ENCODE peak calls at places on chromosomes 12 and 14, in seven cellular contexts. W is fibroblast of lung; V is left ventricle myocardium inferior; T is pancreas; B is aorta; K is CD8-positive, alpha-beta memory T cell; O is mucosa of descending colon. S is an unnamed sample.

GRCh38 chr14:29039171-29039570 is 272.6 kb downstream of the FOXG1 start:
- DNase-seq in W (peak; percentile 34), V (no peak), T (no peak), B (no peak), K (no peak), O (no peak), S (no peak)

GRCh38 chr14:57987596-57988300 is 121.9 kb upstream of the SLC35F4 start:
- DNase-seq in W (peak; percentile 7), V (no peak), T (no peak), B (no peak), K (no peak), O (no peak), S (no peak)

GRCh38 chr14:65720171-65720570 is 307.6 kb downstream of the FUT8 start:
- DNase-seq in W (no peak), V (no peak), T (no peak), B (no peak), K (no peak), O (no peak), S (no peak)

GRCh38 chr14:81164167-81164774 is 56.5 kb downstream of the GTF2A1 start:
- DNase-seq in W (peak; percentile 75), V (no peak), T (peak; percentile 41), B (no peak), K (no peak), O (no peak), S (no peak)

GRCh38 chr14:70188292-70188607 is 501 bp downstream of the SLC8A3 start:
- DNase-seq in W (peak; percentile 9), V (no peak), T (no peak), B (no peak), K (no peak), O (no peak), S (no peak)

GRCh38 chr14:75705014-75705413 is 44.0 kb downstream of the TTLL5 start:
- DNase-seq in W (no peak), V (no peak), T (no peak), B (no peak), K (no peak), O (no peak), S (no peak)

GRCh38 chr12:5227722-5228274 is 184.1 kb downstream of the KCNA5 start:
- DNase-seq in W (no peak), V (peak; percentile 19), T (no peak), B (no peak), K (no peak), O (no peak), S (no peak)

GRCh38 chr12:101695698-101696097 is 1.7 kb upstream of the CHPT1 start:
- DNase-seq in W (peak; percentile 53), V (no peak), T (no peak), B (no peak), K (no peak), O (no peak), S (no peak)

GRCh38 chr14:102775855-102776760 is 1.1 kb upstream of the TRAF3 start:
- DNase-seq in W (peak; percentile 85), V (no peak), T (no peak), B (no peak), K (no peak), O (peak; percentile 69), S (no peak)

GRCh38 chr14:104394606-104394910 is 185.0 kb upstream of the C14orf180 start:
- DNase-seq in W (no peak), V (peak; percentile 10), T (no peak), B (no peak), K (no peak), O (peak; percentile 43), S (no peak)

GRCh38 chr14:104393199-104393897 is 186.2 kb upstream of the C14orf180 start:
- DNase-seq in W (no peak), V (peak; percentile 55), T (no peak), B (peak; percentile 70), K (no peak), O (peak; percentile 45), S (peak; percentile 71)

GRCh38 chr14:104392396-104393198 is 187.0 kb upstream of the C14orf180 start:
- DNase-seq in W (no peak), V (no peak), T (no peak), B (peak; percentile 61), K (no peak), O (no peak), S (peak; percentile 79)

GRCh38 chr14:104395276-104395675 is 184.3 kb upstream of the C14orf180 start:
- DNase-seq in W (no peak), V (no peak), T (no peak), B (no peak), K (no peak), O (no peak), S (no peak)

DNA sequence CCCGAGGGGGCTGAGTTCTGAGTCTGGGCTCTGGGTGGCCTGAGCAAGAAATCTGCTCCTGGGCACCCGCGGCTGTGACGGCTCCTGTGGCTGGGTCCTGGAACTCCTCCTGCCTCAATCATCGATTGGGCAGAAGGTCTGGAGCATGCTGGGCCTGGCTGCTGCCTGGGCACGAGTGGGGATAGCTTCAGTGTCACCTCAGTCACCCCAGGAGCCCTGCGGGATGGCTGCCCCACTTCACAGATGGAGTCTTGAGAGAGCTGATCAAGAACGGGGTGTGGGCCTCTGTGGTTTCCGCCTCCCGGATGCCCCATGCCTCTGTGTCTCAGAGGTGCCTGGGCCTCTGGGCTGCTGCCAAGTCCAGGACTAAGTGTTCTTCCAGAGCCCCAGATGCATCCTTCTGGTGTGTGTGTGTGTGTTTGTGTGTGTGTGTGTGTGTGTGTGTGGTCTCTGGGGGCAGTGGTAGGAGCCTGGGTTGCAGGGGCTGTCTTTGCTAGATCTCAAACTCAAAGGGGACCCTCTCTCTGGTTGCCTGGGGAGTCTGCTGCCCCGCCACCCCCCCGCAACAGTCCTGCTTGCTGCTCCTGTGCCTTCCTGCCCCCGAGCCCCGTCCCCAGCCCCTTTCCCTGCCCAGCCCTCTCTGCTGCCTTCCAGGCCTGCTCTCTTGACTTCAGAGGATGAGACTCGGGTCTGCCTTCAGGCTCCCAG is 185.5 kb upstream of the C14orf180 start:
- DNase-seq in W (no peak), V (peak; percentile 69), T (no peak), B (peak; percentile 66), K (peak; percentile 78), O (peak; percentile 84), S (peak; percentile 82)
- H3K9me3 ChIP-seq in W (no peaks in the 10 kb centered on the region), V (peaks cover 24% of the 10 kb centered on the region), T (no peaks in the 10 kb centered on the region), B (peaks cover 5% of the 10 kb centered on the region), K (peaks cover 6% of the 10 kb centered on the region), O (peaks cover 15% of the 10 kb centered on the region), S (peaks cover 3% of the 10 kb centered on the region)

DNA sequence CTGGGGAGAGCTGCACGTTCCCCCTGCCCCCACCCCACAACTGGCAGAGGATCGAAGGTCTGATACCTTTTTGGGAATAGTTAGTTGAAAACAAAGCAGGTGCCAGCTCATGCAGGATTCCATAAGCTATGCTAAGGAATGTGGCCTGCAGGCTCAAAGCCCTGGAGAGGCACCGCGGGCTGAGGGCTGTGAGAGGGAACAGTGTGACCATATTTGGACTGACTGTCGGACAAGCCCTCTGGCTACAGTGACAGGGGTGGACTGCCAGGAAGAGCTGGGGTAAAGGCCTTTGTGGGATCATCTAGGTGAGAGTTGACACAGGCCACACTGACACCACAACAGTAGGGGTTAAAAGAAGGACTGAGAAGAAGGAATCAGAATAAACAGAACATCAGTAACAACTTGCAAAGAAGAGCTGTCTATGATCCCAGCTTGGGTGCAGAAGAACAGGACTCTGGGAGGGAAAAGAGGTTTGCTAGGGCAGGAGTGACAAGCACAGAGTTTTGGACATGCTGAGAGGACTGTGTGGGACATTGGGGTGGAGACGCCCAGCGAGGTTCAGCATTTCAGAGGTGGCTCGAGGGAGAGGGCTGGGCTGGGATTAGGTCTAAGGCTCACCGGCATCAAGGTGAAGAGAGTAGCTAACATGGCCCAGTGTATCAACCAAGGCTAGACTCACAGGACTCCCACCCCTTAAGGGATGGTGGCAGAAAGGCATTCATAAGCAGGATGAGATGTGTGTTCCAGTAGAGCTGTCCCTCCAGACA is 54.5 kb downstream of the ACTN1 start:
- DNase-seq in W (peak; percentile 53), V (peak; percentile 46), T (no peak), B (peak; percentile 85), K (no peak), O (no peak), S (no peak)
- H3K4me1 ChIP-seq in W (peaks cover 19% of the 10 kb centered on the region), V (peaks cover 63% of the 10 kb centered on the region), T (peaks cover 44% of the 10 kb centered on the region), B (peaks cover 3% of the 10 kb centered on the region), K (peaks cover 41% of the 10 kb centered on the region), O (peaks cover 12% of the 10 kb centered on the region), S (peaks cover 33% of the 10 kb centered on the region)

DNA sequence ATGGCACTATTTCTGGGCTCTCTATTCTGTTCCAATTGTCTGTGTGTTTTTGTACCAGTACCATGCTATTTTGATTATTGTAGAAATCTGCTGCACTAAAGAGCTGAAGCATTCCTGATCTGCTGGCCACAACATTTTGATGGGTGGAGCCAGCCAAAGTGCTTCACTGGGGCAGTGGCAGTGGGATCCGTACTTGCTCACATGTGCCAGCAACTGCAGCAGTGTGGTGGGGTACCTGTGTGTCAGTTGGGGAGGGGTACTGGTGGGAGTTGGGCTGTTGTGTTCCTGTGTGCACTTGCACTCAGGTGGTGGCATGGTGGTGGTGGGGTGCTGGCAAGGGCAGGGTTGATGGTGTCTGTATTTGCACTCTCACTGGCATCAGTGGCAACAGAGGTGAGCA is 204.6 kb upstream of the ALG10 start:
- DNase-seq in W (no peak), V (no peak), T (no peak), B (peak; percentile 57), K (no peak), O (no peak), S (no peak)
- H3K9me3 ChIP-seq in W (no peaks in the 10 kb centered on the region), V (peaks cover 18% of the 10 kb centered on the region), T (no peaks in the 10 kb centered on the region), B (peaks cover 1% of the 10 kb centered on the region), K (no peaks in the 10 kb centered on the region), O (peaks cover 33% of the 10 kb centered on the region), S (no peaks in the 10 kb centered on the region)

GRCh38 chr12:132602578-132603239 is 7.7 kb downstream of the LRCOL1 start:
- DNase-seq in W (no peak), V (no peak), T (no peak), B (no peak), K (no peak), O (peak; percentile 76), S (no peak)

GRCh38 chr12:132605055-132605441 is 5.3 kb downstream of the LRCOL1 start:
- DNase-seq in W (no peak), V (no peak), T (no peak), B (no peak), K (no peak), O (peak; percentile 16), S (no peak)

GRCh38 chr12:132603240-132604107 is 6.9 kb downstream of the LRCOL1 start:
- DNase-seq in W (no peak), V (no peak), T (no peak), B (no peak), K (no peak), O (peak; percentile 39), S (no peak)

GRCh38 chr12:132605892-132606291 is 4.5 kb downstream of the LRCOL1 start:
- DNase-seq in W (no peak), V (no peak), T (no peak), B (peak; percentile 68), K (no peak), O (peak; percentile 40), S (no peak)

DNA sequence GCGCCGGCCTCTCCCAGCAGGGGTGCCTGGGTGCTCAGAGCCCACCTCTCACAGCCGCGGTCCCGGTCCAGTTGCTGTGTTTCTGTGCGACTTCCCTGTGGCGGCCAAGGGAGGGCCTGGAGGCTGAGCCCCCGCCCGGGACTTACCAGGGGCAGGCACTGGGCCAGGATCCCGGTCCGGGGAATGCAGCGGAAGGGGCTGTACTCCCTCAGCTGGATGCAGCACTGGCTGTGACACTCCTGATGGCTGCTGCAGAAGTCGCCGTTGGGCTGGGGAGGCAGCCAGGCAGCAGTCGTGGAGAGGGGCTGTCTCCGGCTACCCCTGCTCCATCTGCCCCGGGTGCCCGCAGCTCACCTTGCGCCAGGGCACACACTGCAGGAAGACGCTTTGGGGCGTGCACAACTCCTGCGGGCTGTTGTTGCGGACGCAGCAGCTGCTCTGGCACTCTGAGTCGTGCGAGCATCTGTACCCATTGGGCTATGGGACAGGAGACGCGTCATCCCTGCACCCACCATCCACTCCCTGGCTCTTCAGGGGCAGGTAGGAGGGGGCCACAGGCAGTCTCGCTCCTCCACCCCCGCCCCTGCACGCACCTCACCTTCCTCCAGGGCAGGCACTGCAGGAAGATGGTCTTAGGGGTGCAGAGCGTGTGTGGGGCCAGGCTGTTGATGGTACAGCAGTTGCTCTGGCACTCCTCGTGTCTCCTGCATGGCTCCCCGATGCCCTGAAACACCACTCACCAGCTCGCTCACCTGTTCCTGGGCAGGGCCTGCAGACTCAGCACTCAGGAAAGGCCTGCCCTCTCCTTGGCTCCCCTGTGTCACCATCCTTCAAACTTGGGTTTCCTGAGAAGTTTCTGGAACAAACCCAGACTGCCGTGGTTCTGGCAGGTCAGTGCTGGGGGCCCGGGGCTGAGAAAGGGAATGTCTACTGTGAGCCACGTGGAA is 6.0 kb downstream of the LRCOL1 start:
- DNase-seq in W (no peak), V (peak; percentile 64), T (no peak), B (no peak), K (no peak), O (peak; percentile 55), S (no peak)
- H3K4me1 ChIP-seq in W (no peaks in the 10 kb centered on the region), V (peaks cover 39% of the 10 kb centered on the region), T (no peaks in the 10 kb centered on the region), B (no peaks in the 10 kb centered on the region), K (peaks cover 4% of the 10 kb centered on the region), O (peaks cover 30% of the 10 kb centered on the region), S (peaks cover 7% of the 10 kb centered on the region)

S was measured in vagina.